ENCODE peak calls at places on chromosomes 16 and 17, in four cellular contexts. C is K562, N is HepG2, Y is GM12878. E is an unnamed sample.

GRCh38 chr17:31604936-31605335 is 213.5 kb downstream of the RAB11FIP4 start:
- DNase-seq in N (no peak), C (no peak), Y (no peak), E (no peak)

GRCh38 chr16:70737377-70738082 is 51.7 kb upstream of the MTSS2 start:
- DNase-seq in Y (peak; percentile 81), C (no peak), N (no peak), E (no peak)

GRCh38 chr16:48053346-48053745 is 102.4 kb downstream of the ABCC12 start:
- DNase-seq in Y (no peak), N (no peak), C (no peak), E (no peak)

GRCh38 chr17:41959336-41960095 is 7.1 kb upstream of the CNP start:
- DNase-seq in N (peak; percentile 85), Y (no peak), C (peak; percentile 80), E (peak; percentile 76)

GRCh38 chr17:56972111-56972730 is 5.7 kb upstream of the SCPEP1 start:
- DNase-seq in C (no peak), Y (no peak), N (peak; percentile 11), E (no peak)

GRCh38 chr17:48494335-48494734 is 36.5 kb downstream of the HOXB1 start:
- DNase-seq in C (no peak), N (no peak), Y (no peak), E (no peak)

GRCh38 chr17:31418773-31419350 is 27.4 kb downstream of the RAB11FIP4 start:
- DNase-seq in N (no peak), C (no peak), Y (no peak), E (no peak)

GRCh38 chr17:82876602-82877391 is 37.0 kb upstream of the ZNF750 start:
- DNase-seq in N (peak; percentile 65), C (peak; percentile 86), Y (no peak), E (no peak)

GRCh38 chr16:57801856-57802634 is at the start of gene KIFC3:
- DNase-seq in N (peak; percentile 79), C (peak; percentile 91), Y (no peak), E (peak; percentile 74)

GRCh38 chr17:46031920-46032319 is 32.9 kb downstream of the STH start:
- DNase-seq in C (no peak), N (no peak), Y (no peak), E (no peak)

GRCh38 chr17:18986541-18987229 is 17.9 kb downstream of the FAM83G start:
- DNase-seq in N (no peak), C (no peak), Y (no peak), E (no peak)
- TF ChIP-seq ESRRA in N (no peak), C (no peak), Y (no peak), E (no peak)

GRCh38 chr17:77096570-77097214 is 44.1 kb upstream of the SEC14L1 start:
- DNase-seq in N (peak; percentile 41), C (no peak), Y (no peak), E (peak; percentile 65)
- TF ChIP-seq CHD2 in N (no peak), C (no peak), Y (no peak), E (no peak)

GRCh38 chr17:61225178-61225577 is 174.5 kb upstream of the TBX2 start:
- DNase-seq in C (no peak), N (no peak), Y (no peak), E (no peak)
- TF ChIP-seq ESRRA in C (no peak), N (no peak), Y (no peak), E (no peak)

GRCh38 chr17:38658741-38659345 is 15.9 kb downstream of the EPOP start:
- DNase-seq in N (no peak), Y (no peak), C (no peak), E (no peak)
- TF ChIP-seq CHD2 in N (no peak), Y (no peak), C (no peak), E (no peak)

DNA sequence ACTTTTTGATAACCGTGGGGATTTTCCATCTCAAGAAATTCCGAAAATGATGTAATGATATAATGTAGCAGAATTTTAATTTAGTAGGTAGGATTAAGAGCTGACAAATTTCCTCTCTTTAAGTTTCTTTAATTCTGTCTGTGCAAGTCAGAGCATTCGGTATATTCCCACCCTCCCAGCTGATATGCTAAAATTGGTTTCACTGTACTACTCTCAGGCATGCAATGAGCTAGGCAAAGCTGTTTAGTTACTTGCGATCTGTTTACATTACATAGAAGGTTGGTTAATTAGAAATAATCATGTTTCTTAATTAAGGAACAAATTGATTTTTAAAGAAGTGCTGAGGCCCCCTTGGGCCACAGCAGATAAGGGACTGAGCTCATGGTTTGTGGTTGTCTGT is 432.8 kb upstream of the HSBP1 start:
- DNase-seq in N (no peak), C (no peak), Y (no peak), E (no peak)
- TF ChIP-seq ESRRA in N (no peak), C (no peak), Y (no peak), E (no peak)

DNA sequence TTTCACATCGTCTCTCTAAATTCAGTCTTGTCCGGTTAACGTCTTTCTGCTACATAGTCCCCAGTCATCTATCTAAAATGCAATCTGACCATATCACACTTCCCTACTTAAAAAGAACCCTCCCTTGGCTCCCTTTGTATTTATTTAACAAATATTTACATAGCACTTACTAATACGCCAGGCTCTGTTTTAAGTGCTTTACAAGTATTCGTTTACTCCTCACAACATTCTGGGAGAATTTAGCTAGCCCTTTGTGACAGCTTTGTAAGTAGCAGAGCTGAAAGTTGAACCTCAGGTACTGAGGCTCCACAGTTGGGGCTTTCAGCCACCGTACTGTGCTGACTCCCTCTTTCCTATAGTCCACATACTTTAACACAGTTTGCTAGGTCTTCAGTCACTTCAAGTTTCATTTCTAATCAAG is 9.2 kb downstream of the PAFAH1B1 start:
- DNase-seq in Y (no peak), C (no peak), N (peak; percentile 48), E (peak; percentile 39)
- TF ChIP-seq CHD2 in Y (no peak), C (no peak), N (no peak), E (no peak)

GRCh38 chr17:73308017-73308823 is 3.6 kb downstream of the CDC42EP4 start:
- DNase-seq in Y (no peak), C (peak; percentile 95), N (peak; percentile 91), E (peak; percentile 95)

GRCh38 chr17:73307130-73307529 is 4.7 kb downstream of the CDC42EP4 start:
- DNase-seq in C (no peak), Y (no peak), N (no peak), E (no peak)

GRCh38 chr17:73304438-73304837 is 7.4 kb downstream of the CDC42EP4 start:
- DNase-seq in C (peak; percentile 55), Y (no peak), N (no peak), E (no peak)

GRCh38 chr17:73304971-73305786 is 6.6 kb downstream of the CDC42EP4 start:
- DNase-seq in N (no peak), Y (no peak), C (peak; percentile 87), E (peak; percentile 82)

DNA sequence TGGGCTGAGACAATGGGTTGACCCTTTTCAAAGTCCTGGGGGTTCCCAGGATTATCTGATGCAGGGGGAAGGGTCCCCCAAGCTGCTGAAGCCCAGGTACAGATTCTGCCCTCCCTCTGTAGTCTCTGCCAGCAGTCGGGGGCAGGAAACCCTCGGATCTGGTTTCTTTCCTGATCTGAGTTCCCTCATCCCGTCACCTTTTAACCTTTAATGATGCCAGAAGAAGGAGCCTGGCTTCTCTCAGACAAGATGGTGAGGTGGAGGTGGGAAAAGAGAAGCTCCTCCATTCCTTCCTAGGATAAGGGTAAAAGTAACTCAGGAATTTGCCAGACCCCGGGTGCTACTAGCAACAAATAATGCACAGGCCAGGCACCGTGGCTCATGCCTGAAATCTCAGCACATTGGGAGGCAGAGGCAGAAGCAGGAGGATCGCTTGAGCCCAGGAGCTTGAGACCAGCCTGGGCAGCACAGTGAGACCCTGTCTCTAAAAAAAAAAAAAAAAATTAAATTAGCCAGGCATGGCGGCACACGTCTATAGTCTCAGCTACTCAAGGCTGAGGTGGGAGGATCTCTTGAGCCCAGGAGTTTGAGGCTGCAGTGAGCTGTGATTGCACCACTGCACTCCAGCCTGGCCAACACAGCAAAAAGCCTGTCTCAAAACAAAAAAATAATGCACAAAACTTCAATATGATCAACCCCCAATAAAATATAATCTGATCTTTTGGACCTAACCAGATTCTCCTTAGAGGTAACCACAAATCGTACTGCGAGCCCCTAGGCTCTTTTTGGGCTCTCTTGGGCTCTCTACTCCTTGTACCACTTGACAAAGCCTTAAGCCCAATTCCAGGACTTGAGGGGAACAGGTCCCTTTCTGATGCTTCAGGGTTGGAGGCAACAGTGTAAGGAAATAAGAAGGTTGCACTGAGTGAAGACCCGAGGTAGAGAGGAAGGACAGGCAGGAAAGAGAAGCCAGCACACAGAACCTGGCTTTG is 5.7 kb downstream of the CDC42EP4 start:
- DNase-seq in Y (no peak), N (no peak), C (no peak), E (no peak)
- TF ChIP-seq ESRRA in Y (no peak), N (no peak), C (no peak), E (no peak)